ENCODE peak calls at places on chromosomes 16 and 17, in ten cellular contexts. N, U, M, A, I, K, L, B, J and G are unnamed samples. For H3K4me1, the result is how much of the 10 kb centered on the place peaks cover.

GRCh38 chr16:30186782-30187555 is 3.6 kb downstream of the CORO1A start:
- DNase-seq in N (peak), U (peak), M (peak), A (peak), I (peak), K (no peak), L (peak), B (peak), J (peak), G (peak)

GRCh38 chr17:66633322-66633965 is 201.5 kb upstream of the CACNG5 start:
- DNase-seq in N (no peak), U (no peak), M (no peak), A (no peak), I (no peak), K (no peak), L (no peak), B (no peak), J (no peak), G (no peak)

GRCh38 chr16:12184419-12184831 is 207.9 kb downstream of the SNX29 start:
- DNase-seq in N (no peak), U (no peak), M (no peak), A (no peak), I (no peak), K (no peak), L (no peak), B (no peak), J (no peak), G (no peak)

GRCh38 chr16:20323591-20324117 is 3.7 kb downstream of the GP2 start:
- DNase-seq in N (no peak), U (no peak), M (no peak), A (no peak), I (no peak), K (no peak), L (no peak), B (no peak), J (no peak), G (no peak)

GRCh38 chr16:58094791-58095574 is 34.2 kb downstream of the CFAP20 start:
- DNase-seq in N (no peak), U (no peak), M (no peak), A (no peak), I (no peak), K (no peak), L (no peak), B (no peak), J (no peak), G (no peak)

GRCh38 chr16:72094266-72094610 is 591 bp downstream of the DHX38 start:
- DNase-seq in N (no peak), U (no peak), M (no peak), A (peak), I (no peak), K (no peak), L (no peak), B (no peak), J (no peak), G (no peak)

GRCh38 chr16:50473375-50473945 is 74.7 kb upstream of the NKD1 start:
- DNase-seq in N (peak), U (no peak), M (peak), A (no peak), I (no peak), K (no peak), L (no peak), B (no peak), J (no peak), G (no peak)

GRCh38 chr17:2939714-2940351 is 123.6 kb downstream of the OR1D5 start:
- DNase-seq in N (no peak), U (no peak), M (no peak), A (no peak), I (no peak), K (no peak), L (peak), B (no peak), J (no peak), G (peak)

GRCh38 chr17:34154916-34155730 is 100.0 kb upstream of the CCL2 start:
- DNase-seq in N (no peak), U (no peak), M (no peak), A (no peak), I (no peak), K (no peak), L (no peak), B (no peak), J (no peak), G (no peak)

GRCh38 chr17:57612202-57613071 is 132.7 kb downstream of the CCDC182 start:
- DNase-seq in N (peak), U (no peak), M (peak), A (peak), I (no peak), K (no peak), L (no peak), B (no peak), J (no peak), G (no peak)

GRCh38 chr16:89842471-89843408 is 14.5 kb downstream of the SPIRE2 start:
- DNase-seq in N (no peak), U (no peak), M (peak), A (no peak), I (no peak), K (no peak), L (no peak), B (no peak), J (no peak), G (no peak)

GRCh38 chr17:76696763-76697701 is 13.7 kb downstream of the MXRA7 start:
- DNase-seq in N (peak), U (no peak), M (peak), A (no peak), I (no peak), K (no peak), L (no peak), B (peak), J (no peak), G (no peak)

GRCh38 chr17:77085916-77086432 is 54.8 kb upstream of the SEC14L1 start:
- DNase-seq in N (no peak), U (no peak), M (no peak), A (no peak), I (no peak), K (no peak), L (no peak), B (no peak), J (no peak), G (no peak)

GRCh38 chr16:66264311-66265105 is 102.0 kb upstream of the CDH5 start:
- DNase-seq in N (no peak), U (no peak), M (no peak), A (no peak), I (no peak), K (no peak), L (no peak), B (peak), J (peak), G (no peak)

GRCh38 chr16:20040011-20040410 is 33.7 kb downstream of the GPR139 start:
- DNase-seq in N (no peak), U (no peak), M (no peak), A (no peak), I (no peak), K (no peak), L (no peak), B (no peak), J (no peak), G (no peak)

GRCh38 chr17:44269795-44270320 is 1.9 kb upstream of the SLC4A1 start:
- DNase-seq in N (no peak), U (no peak), M (no peak), A (no peak), I (no peak), K (no peak), L (no peak), B (no peak), J (no peak), G (no peak)

GRCh38 chr17:21283482-21284318 is 811 bp upstream of the MAP2K3 start:
- DNase-seq in N (no peak), U (no peak), M (no peak), A (no peak), I (peak), K (no peak), L (peak), B (peak), J (peak), G (peak)

GRCh38 chr16:997440-998051 is 16.0 kb downstream of the SOX8 start:
- DNase-seq in N (no peak), U (peak), M (no peak), A (no peak), I (no peak), K (peak), L (peak), B (no peak), J (no peak), G (peak)

GRCh38 chr17:55161935-55162555 is 102.7 kb upstream of the HLF start:
- DNase-seq in N (no peak), U (peak), M (peak), A (no peak), I (no peak), K (no peak), L (no peak), B (no peak), J (no peak), G (no peak)

GRCh38 chr17:7850970-7851437 is 3.9 kb upstream of the TMEM88 start:
- DNase-seq in N (no peak), U (no peak), M (no peak), A (no peak), I (no peak), K (no peak), L (no peak), B (peak), J (peak), G (no peak)

GRCh38 chr16:68250951-68251350 is 5.8 kb downstream of the PLA2G15 start:
- DNase-seq in N (no peak), U (no peak), M (no peak), A (no peak), I (no peak), K (no peak), L (no peak), B (no peak), J (no peak), G (no peak)

GRCh38 chr17:50187741-50188520 is 13.5 kb downstream of the COL1A1 start:
- DNase-seq in N (no peak), U (no peak), M (no peak), A (no peak), I (no peak), K (no peak), L (no peak), B (no peak), J (no peak), G (no peak)

GRCh38 chr17:75767881-75768280 is 2.9 kb upstream of the GALK1 start:
- DNase-seq in N (no peak), U (no peak), M (no peak), A (no peak), I (no peak), K (no peak), L (no peak), B (no peak), J (peak), G (no peak)

GRCh38 chr17:43540821-43541674 is 5.1 kb downstream of the ETV4 start:
- DNase-seq in N (no peak), U (no peak), M (no peak), A (no peak), I (no peak), K (no peak), L (no peak), B (no peak), J (no peak), G (no peak)

GRCh38 chr17:79082311-79083190 is 7.9 kb downstream of the ENGASE start:
- DNase-seq in N (no peak), U (peak), M (peak), A (peak), I (peak), K (no peak), L (peak), B (no peak), J (no peak), G (peak)

GRCh38 chr17:72988451-72988850 is 104.0 kb downstream of the SLC39A11 start:
- DNase-seq in N (no peak), U (no peak), M (no peak), A (no peak), I (no peak), K (no peak), L (no peak), B (no peak), J (no peak), G (no peak)

GRCh38 chr16:80681436-80681835 is 123.0 kb downstream of the CDYL2 start:
- DNase-seq in N (no peak), U (no peak), M (no peak), A (no peak), I (no peak), K (no peak), L (no peak), B (no peak), J (no peak), G (no peak)

GRCh38 chr16:7397901-7398300 is 65.3 kb downstream of the RBFOX1 start:
- DNase-seq in N (no peak), U (no peak), M (no peak), A (no peak), I (no peak), K (no peak), L (no peak), B (no peak), J (no peak), G (no peak)

GRCh38 chr16:88848557-88848956 is 8.2 kb downstream of the GALNS start:
- DNase-seq in N (no peak), U (no peak), M (no peak), A (no peak), I (no peak), K (no peak), L (no peak), B (no peak), J (no peak), G (no peak)

GRCh38 chr17:80101946-80102706 is 745 bp downstream of the GAA start:
- DNase-seq in N (no peak), U (peak), M (peak), A (no peak), I (peak), K (no peak), L (no peak), B (peak), J (no peak), G (no peak)

GRCh38 chr17:45098869-45099616 is 33.3 kb downstream of the PLCD3 start:
- DNase-seq in N (no peak), U (peak), M (peak), A (peak), I (peak), K (peak), L (peak), B (peak), J (peak), G (peak)

GRCh38 chr16:63617047-63617989 is 1504.5 kb downstream of the CDH11 start:
- DNase-seq in N (no peak), U (no peak), M (no peak), A (no peak), I (no peak), K (no peak), L (no peak), B (no peak), J (no peak), G (no peak)

GRCh38 chr16:9647981-9648701 is 534.1 kb downstream of the GRIN2A start:
- DNase-seq in N (no peak), U (peak), M (peak), A (peak), I (peak), K (no peak), L (no peak), B (no peak), J (no peak), G (no peak)

DNA sequence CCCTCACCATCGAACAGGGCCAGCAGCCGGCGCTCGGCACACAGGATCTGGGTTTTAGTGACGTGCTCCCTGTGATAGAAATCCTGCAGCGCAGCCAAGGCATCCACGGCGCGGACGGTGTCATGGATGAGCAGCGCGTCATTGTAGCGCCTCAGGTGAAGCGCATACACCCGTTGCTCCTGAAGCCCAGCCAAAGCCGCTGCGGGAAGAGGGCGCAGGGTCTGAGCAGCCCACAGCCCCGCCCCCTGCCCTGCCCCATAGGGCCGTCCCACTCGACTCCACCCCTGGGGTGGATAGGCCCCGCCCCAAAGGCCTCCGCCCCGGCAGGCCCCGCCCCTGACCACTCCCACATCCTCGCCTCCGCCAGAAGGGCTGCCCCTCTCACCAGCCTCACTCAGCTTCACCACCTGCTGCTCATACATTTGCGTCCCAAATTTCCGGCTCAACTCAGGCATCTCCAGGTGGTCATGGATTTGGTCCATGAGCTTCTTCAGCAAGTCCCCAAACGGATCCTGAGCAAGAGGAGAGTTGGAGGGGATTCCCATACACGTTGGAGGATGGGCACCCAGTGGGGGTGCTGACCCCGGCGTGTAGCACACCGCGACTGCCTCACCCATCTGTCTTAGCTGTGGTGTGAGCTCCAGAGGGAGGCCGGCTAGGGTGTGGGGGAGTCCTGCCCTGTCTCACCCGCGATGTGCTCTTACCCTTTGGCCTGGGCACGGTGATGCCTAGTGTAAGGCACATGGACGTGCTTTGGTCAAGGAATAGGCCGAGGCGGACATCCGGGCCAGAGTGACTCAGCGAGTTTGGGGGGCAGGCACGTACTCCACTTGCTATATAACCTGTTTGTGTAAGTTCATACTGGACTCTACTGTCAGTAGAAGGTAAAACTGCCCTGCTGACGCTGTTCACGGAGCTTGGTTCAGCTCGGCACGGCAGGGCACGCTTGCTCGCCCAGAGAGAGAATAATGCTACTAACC is 4.6 kb downstream of the DHX58 start:
- DNase-seq in N (no peak), U (peak), M (no peak), A (peak), I (peak), K (peak), L (peak), B (no peak), J (peak), G (peak)
- H3K4me1 ChIP-seq in N (under half), U (under half), M (under half), A (under half), I (under half), K (under half), L (under half), B (under half), J (under half), G (under half)

GRCh38 chr17:4856937-4857314 is 23.8 kb downstream of the MINK1 start:
- DNase-seq in N (no peak), U (no peak), M (no peak), A (no peak), I (no peak), K (no peak), L (no peak), B (no peak), J (no peak), G (no peak)
- TF ChIP-seq EP300 in N (no peak), U (no peak), M (no peak), A (no peak), I (no peak), K (no peak), L (no peak), B (no peak), J (no peak), G (no peak)

DNA sequence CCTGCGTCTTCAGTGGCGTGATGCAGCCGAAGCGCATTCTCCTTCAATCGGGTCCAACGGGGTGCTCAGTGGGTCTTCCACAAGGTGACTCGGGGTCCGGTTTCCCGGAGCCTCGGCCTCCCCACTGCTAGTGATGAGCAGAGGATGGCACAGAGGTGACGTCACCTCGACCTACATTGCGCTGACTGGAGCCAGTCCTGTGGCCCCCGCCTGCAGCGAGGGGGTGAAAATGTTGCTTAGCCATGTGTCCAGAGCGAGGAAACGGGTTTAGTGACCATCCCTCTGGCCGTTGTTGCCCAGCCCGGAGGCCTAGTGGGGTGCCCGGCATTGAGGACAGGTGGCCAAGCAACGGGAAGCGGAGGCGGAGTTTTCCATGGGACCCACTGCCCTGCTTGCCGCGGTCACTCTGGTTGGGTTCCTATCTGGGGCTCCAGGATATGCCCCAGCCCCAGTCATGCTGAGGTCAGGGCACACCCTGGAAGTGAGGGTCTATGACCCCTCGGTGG is 190.6 kb upstream of the CIBAR2 start:
- DNase-seq in N (no peak), U (no peak), M (no peak), A (no peak), I (no peak), K (no peak), L (no peak), B (no peak), J (no peak), G (no peak)
- H3K4me3 ChIP-seq in N (no peak), U (peak), M (no peak), A (peak), I (no peak), K (no peak), L (no peak), B (no peak), J (no peak), G (peak)

GRCh38 chr17:82559779-82560642 is 40.5 kb downstream of the FOXK2 start:
- DNase-seq in N (no peak), U (no peak), M (no peak), A (no peak), I (no peak), K (no peak), L (no peak), B (no peak), J (no peak), G (no peak)

GRCh38 chr17:82561429-82562035 is 42.0 kb downstream of the FOXK2 start:
- DNase-seq in N (no peak), U (no peak), M (peak), A (no peak), I (no peak), K (no peak), L (no peak), B (no peak), J (no peak), G (no peak)

GRCh38 chr17:82563318-82563717 is 43.8 kb downstream of the FOXK2 start:
- DNase-seq in N (no peak), U (no peak), M (no peak), A (no peak), I (no peak), K (no peak), L (no peak), B (no peak), J (no peak), G (no peak)

GRCh38 chr17:82565551-82565950 is 46.0 kb downstream of the FOXK2 start:
- DNase-seq in N (no peak), U (no peak), M (no peak), A (no peak), I (no peak), K (no peak), L (no peak), B (no peak), J (no peak), G (no peak)

DNA sequence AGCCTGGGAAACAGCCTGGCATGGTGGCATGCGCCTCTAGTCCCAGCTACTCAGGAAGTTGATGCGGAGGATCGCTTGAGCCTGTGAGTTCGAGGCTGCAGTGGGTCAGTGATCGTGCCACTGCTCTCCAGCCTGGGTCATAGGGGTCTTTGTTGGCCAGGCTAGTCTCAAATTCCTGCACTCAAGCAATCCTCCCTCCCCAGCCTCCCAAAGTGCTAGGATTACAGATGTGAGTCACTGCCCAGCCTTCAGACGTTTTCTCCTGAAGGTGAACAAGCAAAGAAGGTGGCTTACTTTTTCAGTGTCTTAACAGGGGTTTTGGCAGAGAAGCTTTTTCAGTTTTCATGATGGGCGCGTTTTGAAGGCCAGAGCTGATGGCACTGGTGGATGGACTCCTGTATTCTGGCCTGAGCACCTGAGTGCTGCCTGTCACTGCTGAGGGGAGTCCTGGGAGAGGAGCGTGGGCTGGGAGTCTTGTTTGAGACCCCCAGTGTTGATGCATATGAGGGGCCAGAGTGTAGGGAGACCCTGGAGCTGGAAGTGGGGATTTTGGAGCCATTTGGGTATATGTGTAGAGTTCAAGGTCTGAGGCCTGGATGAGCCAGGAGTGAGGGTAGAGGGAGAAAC is 41.4 kb downstream of the FOXK2 start:
- DNase-seq in N (no peak), U (no peak), M (no peak), A (no peak), I (no peak), K (no peak), L (no peak), B (no peak), J (no peak), G (no peak)
- H3K4me1 ChIP-seq in N (under half), U (under half), M (half or more), A (under half), I (under half), K (under half), L (under half), B (under half), J (under half), G (under half)